ENCODE peak calls at places on chromosomes 11 and 22, in six cellular contexts. One of them, this sample, is unnamed.

GRCh38 chr11:123212406-123212805 is 17.4 kb upstream of the CLMP start:
- DNase-seq in AG09309: no peak
- DNase-seq in tibial artery: no peak
- DNase-seq in Calu3: no peak
- DNase-seq in right atrium auricular region: no peak
- DNase-seq in H1: no peak
- DNase-seq in this sample: no peak

GRCh38 chr11:1983601-1983961 is 14.1 kb downstream of the H19 start:
- DNase-seq in Calu3: no peak
- DNase-seq in tibial artery: no peak
- DNase-seq in H1: peak
- DNase-seq in AG09309: no peak
- DNase-seq in right atrium auricular region: peak
- DNase-seq in this sample: no peak

GRCh38 chr11:116680349-116681125 is 92.2 kb downstream of the BUD13 start:
- DNase-seq in tibial artery: no peak
- DNase-seq in right atrium auricular region: no peak
- DNase-seq in H1: no peak
- DNase-seq in AG09309: no peak
- DNase-seq in Calu3: no peak
- DNase-seq in this sample: peak

GRCh38 chr22:49660794-49661781 is 166.6 kb downstream of the BRD1 start:
- DNase-seq in right atrium auricular region: no peak
- DNase-seq in H1: peak
- DNase-seq in Calu3: no peak
- DNase-seq in tibial artery: no peak
- DNase-seq in AG09309: no peak
- DNase-seq in this sample: no peak

GRCh38 chr22:49884503-49885260 is 31.0 kb downstream of the ZBED4 start:
- DNase-seq in tibial artery: no peak
- DNase-seq in AG09309: no peak
- DNase-seq in Calu3: no peak
- DNase-seq in right atrium auricular region: no peak
- DNase-seq in H1: no peak
- DNase-seq in this sample: no peak

GRCh38 chr11:19686234-19686633 is 26.4 kb upstream of the NAV2 start:
- DNase-seq in right atrium auricular region: no peak
- DNase-seq in tibial artery: no peak
- DNase-seq in H1: no peak
- DNase-seq in AG09309: no peak
- DNase-seq in Calu3: no peak
- DNase-seq in this sample: no peak

GRCh38 chr11:118958577-118958976 is 2.5 kb downstream of the UPK2 start:
- DNase-seq in tibial artery: no peak
- DNase-seq in right atrium auricular region: no peak
- DNase-seq in AG09309: no peak
- DNase-seq in H1: no peak
- DNase-seq in Calu3: no peak
- DNase-seq in this sample: no peak

GRCh38 chr22:45502215-45503070 is at the start of gene FBLN1:
- DNase-seq in right atrium auricular region: no peak
- DNase-seq in Calu3: peak
- DNase-seq in tibial artery: no peak
- DNase-seq in H1: peak
- DNase-seq in AG09309: no peak
- DNase-seq in this sample: no peak

GRCh38 chr22:46063861-46064235 is 86.5 kb upstream of the PPARA start:
- DNase-seq in tibial artery: peak
- DNase-seq in right atrium auricular region: no peak
- DNase-seq in AG09309: no peak
- DNase-seq in Calu3: no peak
- DNase-seq in H1: no peak
- DNase-seq in this sample: no peak

GRCh38 chr11:8004008-8004407 is 16.9 kb downstream of the EIF3F start:
- DNase-seq in H1: no peak
- DNase-seq in right atrium auricular region: no peak
- DNase-seq in AG09309: no peak
- DNase-seq in Calu3: no peak
- DNase-seq in tibial artery: no peak
- DNase-seq in this sample: peak

GRCh38 chr22:42816339-42816738 is 40.7 kb downstream of the ARFGAP3 start:
- DNase-seq in tibial artery: no peak
- DNase-seq in AG09309: no peak
- DNase-seq in right atrium auricular region: peak
- DNase-seq in H1: peak
- DNase-seq in Calu3: no peak
- DNase-seq in this sample: peak

GRCh38 chr22:42817556-42817955 is 39.5 kb downstream of the ARFGAP3 start:
- DNase-seq in tibial artery: no peak
- DNase-seq in AG09309: no peak
- DNase-seq in Calu3: no peak
- DNase-seq in right atrium auricular region: no peak
- DNase-seq in H1: no peak
- DNase-seq in this sample: no peak

GRCh38 chr22:42821386-42821785 is 35.7 kb downstream of the ARFGAP3 start:
- DNase-seq in right atrium auricular region: no peak
- DNase-seq in H1: no peak
- DNase-seq in Calu3: no peak
- DNase-seq in AG09309: no peak
- DNase-seq in tibial artery: no peak
- DNase-seq in this sample: no peak

GRCh38 chr22:42819412-42820069 is 37.5 kb downstream of the ARFGAP3 start:
- DNase-seq in H1: no peak
- DNase-seq in tibial artery: no peak
- DNase-seq in AG09309: no peak
- DNase-seq in right atrium auricular region: peak
- DNase-seq in Calu3: no peak
- DNase-seq in this sample: peak

DNA sequence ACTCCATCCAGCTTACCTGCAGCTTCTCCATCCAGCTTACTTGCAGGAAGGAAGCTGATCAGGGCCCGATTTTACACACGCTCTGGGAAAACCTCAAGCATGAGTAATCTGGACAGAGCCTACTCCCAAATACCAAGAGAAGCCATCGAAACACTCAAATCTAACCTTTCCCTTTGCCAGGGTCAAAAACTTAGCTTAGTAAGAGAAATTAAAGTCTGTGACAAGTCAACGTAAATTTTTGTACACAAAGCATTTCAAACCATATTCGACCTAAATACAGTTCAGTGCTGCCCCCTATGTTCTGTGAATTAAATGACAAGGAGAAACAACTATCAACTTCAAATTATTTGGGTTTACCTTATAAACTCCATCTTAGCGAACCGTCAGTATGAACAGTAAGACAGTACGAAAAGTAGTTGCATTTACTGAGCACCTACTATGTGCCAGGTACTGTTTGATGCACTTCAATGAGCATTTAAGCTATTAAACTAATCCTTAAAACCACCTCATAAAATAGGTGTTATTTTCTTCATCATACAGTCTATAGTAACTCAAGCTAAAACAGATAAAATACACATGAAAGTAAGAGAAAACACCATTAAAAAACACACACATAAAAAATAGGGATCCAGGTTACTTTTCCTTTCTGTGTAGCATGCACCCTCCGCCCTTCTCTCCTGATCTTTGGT is 36.9 kb downstream of the ARFGAP3 start:
- DNase-seq in Calu3: no peak
- DNase-seq in H1: no peak
- DNase-seq in tibial artery: no peak
- DNase-seq in right atrium auricular region: peak
- DNase-seq in AG09309: peak
- DNase-seq in this sample: peak
- TF ChIP-seq CTCF in Calu3: peak
- TF ChIP-seq CTCF in H1: no peak
- TF ChIP-seq CTCF in tibial artery: peak
- TF ChIP-seq CTCF in right atrium auricular region: no peak
- TF ChIP-seq CTCF in AG09309: peak
- TF ChIP-seq CTCF in this sample: peak

GRCh38 chr11:35799655-35800054 is 137.1 kb downstream of the TRIM44 start:
- DNase-seq in tibial artery: no peak
- DNase-seq in Calu3: no peak
- DNase-seq in AG09309: no peak
- DNase-seq in right atrium auricular region: no peak
- DNase-seq in H1: no peak
- DNase-seq in this sample: no peak
- TF ChIP-seq CTCF in tibial artery: no peak
- TF ChIP-seq CTCF in Calu3: no peak
- TF ChIP-seq CTCF in AG09309: no peak
- TF ChIP-seq CTCF in right atrium auricular region: no peak
- TF ChIP-seq CTCF in H1: no peak
- TF ChIP-seq CTCF in this sample: no peak

DNA sequence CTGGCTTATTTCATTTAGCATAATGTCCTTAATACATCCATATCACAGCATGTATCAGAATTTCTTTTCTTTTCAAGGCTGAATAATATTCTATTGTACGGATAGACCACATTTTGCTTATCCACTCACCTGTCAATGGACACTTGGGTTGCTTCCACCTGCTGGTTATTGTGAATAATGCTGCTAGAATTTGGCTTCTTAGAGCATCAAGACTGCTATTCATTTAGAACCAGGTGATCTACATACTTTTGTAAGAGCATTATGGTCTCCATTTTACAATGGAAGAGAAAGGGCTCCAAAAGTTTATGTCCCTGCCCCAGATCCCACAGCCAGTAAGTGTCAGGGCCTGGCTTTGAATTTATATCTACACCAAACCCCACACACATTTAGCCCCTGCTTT is 100.7 kb upstream of the CD82 start:
- DNase-seq in H1: no peak
- DNase-seq in tibial artery: no peak
- DNase-seq in AG09309: no peak
- DNase-seq in right atrium auricular region: no peak
- DNase-seq in Calu3: no peak
- DNase-seq in this sample: no peak
- TF ChIP-seq CTCF in H1: no peak
- TF ChIP-seq CTCF in tibial artery: no peak
- TF ChIP-seq CTCF in AG09309: peak
- TF ChIP-seq CTCF in right atrium auricular region: no peak
- TF ChIP-seq CTCF in Calu3: no peak
- TF ChIP-seq CTCF in this sample: no peak

GRCh38 chr11:91528965-91529364 is 695.7 kb upstream of the FAT3 start:
- DNase-seq in Calu3: no peak
- DNase-seq in right atrium auricular region: no peak
- DNase-seq in H1: no peak
- DNase-seq in tibial artery: no peak
- DNase-seq in AG09309: no peak
- DNase-seq in this sample: no peak

GRCh38 chr11:91527380-91528030 is 697.1 kb upstream of the FAT3 start:
- DNase-seq in H1: no peak
- DNase-seq in tibial artery: no peak
- DNase-seq in AG09309: no peak
- DNase-seq in Calu3: no peak
- DNase-seq in right atrium auricular region: no peak
- DNase-seq in this sample: no peak
- TF ChIP-seq CTCF in H1: no peak
- TF ChIP-seq CTCF in tibial artery: no peak
- TF ChIP-seq CTCF in AG09309: no peak
- TF ChIP-seq CTCF in Calu3: no peak
- TF ChIP-seq CTCF in right atrium auricular region: no peak
- TF ChIP-seq CTCF in this sample: no peak

GRCh38 chr11:61173456-61173855 is 12.2 kb upstream of the VPS37C start:
- DNase-seq in right atrium auricular region: no peak
- DNase-seq in AG09309: no peak
- DNase-seq in tibial artery: no peak
- DNase-seq in H1: no peak
- DNase-seq in Calu3: peak
- DNase-seq in this sample: no peak
- TF ChIP-seq CTCF in right atrium auricular region: no peak
- TF ChIP-seq CTCF in AG09309: peak
- TF ChIP-seq CTCF in tibial artery: no peak
- TF ChIP-seq CTCF in H1: no peak
- TF ChIP-seq CTCF in Calu3: no peak
- TF ChIP-seq CTCF in this sample: peak

DNA sequence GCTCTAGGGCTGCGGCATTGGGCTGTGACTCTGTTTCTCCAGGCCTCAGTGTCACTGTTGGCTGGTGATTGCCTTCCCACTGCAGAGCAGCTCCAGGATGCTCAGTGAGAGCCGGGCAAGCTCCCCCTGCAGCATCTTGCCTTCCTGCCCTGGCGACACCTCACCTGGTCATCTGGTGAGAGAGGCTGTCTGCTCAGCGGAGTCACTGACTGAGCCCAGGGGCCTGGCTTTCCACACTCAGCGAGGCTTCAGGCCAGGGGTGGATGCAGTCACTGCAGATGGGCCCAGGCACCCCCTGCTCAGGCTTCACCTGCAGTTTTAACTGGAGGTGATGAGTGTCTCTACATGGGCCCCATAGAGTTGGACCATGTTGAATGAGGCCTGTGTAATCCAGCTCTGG is 136.8 kb downstream of the CACNA1I start:
- DNase-seq in AG09309: no peak
- DNase-seq in H1: no peak
- DNase-seq in tibial artery: no peak
- DNase-seq in Calu3: no peak
- DNase-seq in right atrium auricular region: no peak
- DNase-seq in this sample: no peak
- TF ChIP-seq CTCF in AG09309: no peak
- TF ChIP-seq CTCF in H1: no peak
- TF ChIP-seq CTCF in tibial artery: no peak
- TF ChIP-seq CTCF in Calu3: no peak
- TF ChIP-seq CTCF in right atrium auricular region: no peak
- TF ChIP-seq CTCF in this sample: no peak

GRCh38 chr11:44962464-44962863 is 11.8 kb upstream of the TP53I11 start:
- DNase-seq in H1: no peak
- DNase-seq in tibial artery: no peak
- DNase-seq in Calu3: no peak
- DNase-seq in AG09309: no peak
- DNase-seq in right atrium auricular region: no peak
- DNase-seq in this sample: no peak

GRCh38 chr11:44964526-44965209 is 14.0 kb upstream of the TP53I11 start:
- DNase-seq in Calu3: no peak
- DNase-seq in H1: no peak
- DNase-seq in right atrium auricular region: no peak
- DNase-seq in tibial artery: no peak
- DNase-seq in AG09309: no peak
- DNase-seq in this sample: no peak

GRCh38 chr11:44963948-44964347 is 13.3 kb upstream of the TP53I11 start:
- DNase-seq in tibial artery: no peak
- DNase-seq in Calu3: no peak
- DNase-seq in right atrium auricular region: no peak
- DNase-seq in H1: no peak
- DNase-seq in AG09309: no peak
- DNase-seq in this sample: no peak

GRCh38 chr11:44961894-44962293 is 11.2 kb upstream of the TP53I11 start:
- DNase-seq in right atrium auricular region: no peak
- DNase-seq in Calu3: no peak
- DNase-seq in tibial artery: no peak
- DNase-seq in AG09309: no peak
- DNase-seq in H1: no peak
- DNase-seq in this sample: no peak

DNA sequence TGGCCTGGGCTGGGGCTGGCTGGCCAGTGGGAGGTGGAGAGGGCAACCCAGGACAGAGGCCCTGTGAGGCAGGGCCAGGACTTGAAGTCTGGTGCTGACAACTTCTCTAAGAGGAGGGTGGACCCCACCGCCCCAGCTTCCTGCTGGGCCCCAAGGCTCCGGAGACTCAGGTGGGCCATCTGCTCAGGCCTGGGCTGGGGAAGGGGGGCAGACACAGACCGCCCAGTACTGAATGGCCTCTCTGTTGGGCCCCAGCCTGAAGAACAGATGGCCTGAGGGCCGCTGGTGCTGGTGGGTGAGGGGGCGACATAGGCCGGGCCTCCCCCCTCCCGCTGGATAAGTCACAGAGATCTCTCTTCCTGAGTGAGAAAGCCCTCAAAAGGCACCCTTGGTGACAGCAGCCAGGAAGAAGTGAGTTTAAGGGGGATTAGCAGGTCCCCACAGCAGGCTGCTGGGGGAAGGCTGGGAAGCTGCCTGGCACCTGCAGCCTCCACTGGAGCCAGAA is 12.4 kb upstream of the TP53I11 start:
- DNase-seq in AG09309: no peak
- DNase-seq in right atrium auricular region: no peak
- DNase-seq in Calu3: no peak
- DNase-seq in H1: no peak
- DNase-seq in tibial artery: no peak
- DNase-seq in this sample: no peak
- TF ChIP-seq CTCF in AG09309: no peak
- TF ChIP-seq CTCF in right atrium auricular region: no peak
- TF ChIP-seq CTCF in Calu3: no peak
- TF ChIP-seq CTCF in H1: no peak
- TF ChIP-seq CTCF in tibial artery: no peak
- TF ChIP-seq CTCF in this sample: no peak